ENCODE peak calls at places on chromosomes 12 and 14, in eight cellular contexts. C is breast epithelium, H is HCT116, T is A549, A is right lobe of liver, Z is heart left ventricle, S is uterus, R is stomach. D is an unnamed sample.

GRCh38 chr14:40273417-40273816 is 841.2 kb upstream of the FBXO33 start:
- DNase-seq in C (no peak), H (no peak), T (no peak), A (no peak), Z (no peak), S (no peak), R (no peak), D (no peak)

GRCh38 chr12:79566452-79566851 is 124.3 kb downstream of the PAWR start:
- DNase-seq in C (no peak), H (no peak), T (no peak), A (no peak), Z (no peak), S (no peak), R (no peak), D (no peak)

GRCh38 chr12:52170827-52171226 is 21.0 kb downstream of the KRT80 start:
- DNase-seq in C (no peak), H (no peak), T (no peak), A (no peak), Z (no peak), S (no peak), R (no peak), D (no peak)

GRCh38 chr14:73787760-73788508 is 63.7 kb upstream of the PTGR2 start:
- DNase-seq in C (no peak), H (no peak), T (no peak), A (no peak), Z (no peak), S (peak), R (no peak), D (no peak)

GRCh38 chr12:117803013-117803412 is 165.8 kb downstream of the KSR2 start:
- DNase-seq in C (peak), H (no peak), T (no peak), A (no peak), Z (no peak), S (no peak), R (no peak), D (peak)

GRCh38 chr14:89486961-89487360 is 69.9 kb upstream of the FOXN3 start:
- DNase-seq in C (no peak), H (no peak), T (no peak), A (no peak), Z (no peak), S (no peak), R (no peak), D (no peak)

GRCh38 chr14:58662028-58662427 is 24.3 kb downstream of the DACT1 start:
- DNase-seq in C (no peak), H (no peak), T (no peak), A (no peak), Z (no peak), S (no peak), R (no peak), D (no peak)

GRCh38 chr14:24260026-24260779 is 2.8 kb downstream of the TGM1 start:
- DNase-seq in C (peak), H (no peak), T (no peak), A (no peak), Z (no peak), S (no peak), R (no peak), D (no peak)

GRCh38 chr12:10959777-10960176 is 20.7 kb upstream of the TAS2R14 start:
- DNase-seq in C (no peak), H (no peak), T (no peak), A (no peak), Z (no peak), S (no peak), R (no peak), D (no peak)

GRCh38 chr12:52636189-52636588 is 15.8 kb downstream of the KRT2 start:
- DNase-seq in C (peak), H (no peak), T (no peak), A (no peak), Z (no peak), S (no peak), R (no peak), D (peak)

GRCh38 chr14:60161176-60162107 is 3.8 kb downstream of the DHRS7 start:
- DNase-seq in C (no peak), H (no peak), T (no peak), A (peak), Z (no peak), S (peak), R (no peak), D (no peak)

GRCh38 chr14:60164404-60164716 is 838 bp downstream of the DHRS7 start:
- DNase-seq in C (no peak), H (no peak), T (peak), A (no peak), Z (no peak), S (no peak), R (no peak), D (no peak)

GRCh38 chr14:60164717-60165546 is at the start of gene DHRS7:
- DNase-seq in C (peak), H (peak), T (peak), A (peak), Z (peak), S (peak), R (peak), D (no peak)

GRCh38 chr14:60165547-60165876 is 314 bp upstream of the DHRS7 start:
- DNase-seq in C (no peak), H (no peak), T (no peak), A (no peak), Z (no peak), S (no peak), R (no peak), D (no peak)

GRCh38 chr14:60163741-60164140 is 1.5 kb downstream of the DHRS7 start:
- DNase-seq in C (no peak), H (no peak), T (no peak), A (no peak), Z (no peak), S (no peak), R (no peak), D (no peak)
- H3K4me3 ChIP-seq in C (peak), H (peak), T (peak), A (no peak), Z (no peak), S (no peak), R (peak), D (no peak)

GRCh38 chr12:401235-402126 is at the start of gene CCDC77:
- DNase-seq in C (peak), H (peak), T (peak), A (peak), Z (peak), S (peak), R (peak), D (no peak)
- TF ChIP-seq POLR2A in C (no peak), H (peak), T (no peak), A (no peak), Z (no peak), S (no peak), R (no peak), D (no peak)

DNA sequence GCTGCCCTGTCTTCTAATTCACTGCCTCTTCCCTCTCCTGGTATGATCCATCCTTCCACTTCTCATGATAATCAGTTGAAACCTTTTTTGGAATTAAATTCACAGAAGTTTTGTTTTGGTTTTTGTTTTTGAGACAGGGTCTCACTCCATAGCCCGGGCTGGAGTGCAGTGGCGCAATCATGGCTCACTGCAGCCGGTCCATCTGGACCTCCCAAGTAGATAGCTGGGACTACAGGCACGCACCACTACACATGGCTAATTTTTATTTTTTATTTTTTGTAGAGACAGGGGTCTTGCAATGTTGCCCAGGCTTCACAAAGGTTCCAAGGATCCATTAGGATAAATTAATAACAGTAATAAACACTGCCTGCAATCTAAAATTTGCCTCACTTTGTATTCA is 164.3 kb downstream of the PRKCH start:
- DNase-seq in C (no peak), H (no peak), T (no peak), A (no peak), Z (no peak), S (no peak), R (no peak), D (no peak)
- TF ChIP-seq CTCF in C (no peak), H (no peak), T (no peak), A (no peak), Z (no peak), S (no peak), R (no peak), D (no peak)

DNA sequence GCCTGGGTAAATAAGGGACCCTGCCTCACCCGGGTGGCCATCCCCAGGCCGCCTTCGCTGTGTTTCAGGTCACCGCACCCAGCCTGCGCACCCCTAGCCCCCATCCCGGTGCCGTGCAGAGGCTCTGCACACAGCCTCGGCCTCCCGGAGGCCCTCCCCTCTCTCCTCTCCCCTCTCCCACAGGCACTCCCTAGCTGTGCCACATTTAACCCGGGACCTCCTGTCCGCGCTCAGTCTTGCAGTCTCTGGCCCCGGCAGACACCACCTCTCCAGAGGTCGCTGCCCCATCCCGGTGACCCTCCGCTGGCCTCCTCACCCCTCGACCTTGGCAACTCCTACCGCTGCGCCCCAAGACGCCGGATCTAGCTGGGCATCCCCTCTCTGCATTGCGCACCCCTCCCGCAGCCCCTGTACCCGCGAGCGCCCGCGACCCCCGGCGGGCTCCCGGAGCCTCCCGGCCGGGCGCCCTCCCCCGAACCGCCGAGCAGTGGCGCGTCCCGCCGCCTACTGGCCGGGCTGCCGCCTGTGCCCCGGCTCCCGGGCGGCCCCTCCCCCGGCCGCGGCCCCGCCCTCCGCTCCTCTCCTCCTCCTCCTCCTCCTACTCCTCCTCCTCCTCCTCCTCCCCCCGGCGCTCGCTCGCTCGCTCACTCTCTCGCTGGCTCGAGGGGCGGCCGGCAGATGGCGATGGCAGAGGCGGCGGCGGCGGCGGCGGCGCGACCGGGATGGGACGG is 120.7 kb downstream of the AACS start:
- DNase-seq in C (peak), H (peak), T (peak), A (peak), Z (peak), S (no peak), R (peak), D (no peak)
- H3K4me3 ChIP-seq in C (peak), H (peak), T (peak), A (no peak), Z (peak), S (peak), R (peak), D (peak)

DNA sequence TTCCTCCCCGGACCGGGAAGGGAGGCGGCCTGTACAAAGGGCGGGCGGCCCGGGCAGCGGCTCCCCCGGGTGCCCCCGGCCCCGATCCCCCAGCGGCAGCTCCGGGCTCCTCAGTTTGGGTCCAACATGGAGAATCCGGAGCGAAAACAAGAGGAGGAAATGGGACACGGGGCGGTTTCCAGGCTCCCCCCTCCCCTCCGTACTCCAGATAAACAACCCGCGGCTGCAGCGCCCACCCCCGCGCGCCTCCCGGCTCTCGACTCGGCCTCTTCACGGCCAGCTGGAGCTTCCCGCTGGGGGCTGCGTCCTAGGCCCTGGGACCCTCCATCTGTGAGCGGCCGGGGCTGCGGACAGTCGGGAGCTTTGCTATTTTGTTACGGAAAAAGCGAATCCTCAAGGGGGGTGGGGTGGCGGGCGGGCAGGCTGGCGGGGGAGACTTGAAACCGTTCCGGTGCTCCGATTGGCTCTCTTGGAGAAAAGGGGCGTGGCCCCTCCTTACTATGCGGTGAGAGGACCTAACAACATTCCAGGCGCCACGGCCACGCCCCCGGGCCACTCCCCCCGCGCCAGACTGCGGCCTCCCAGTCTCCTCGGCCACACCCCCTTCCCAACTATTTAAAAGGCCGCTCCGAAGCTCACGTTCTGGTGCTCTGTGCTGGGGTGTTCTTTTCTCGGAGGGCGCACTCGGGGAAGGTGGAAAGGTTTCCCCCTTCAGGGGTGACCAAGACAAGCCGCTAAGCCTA is at the start of gene CTDSP2:
- DNase-seq in C (peak), H (peak), T (peak), A (peak), Z (peak), S (peak), R (peak), D (no peak)
- TF ChIP-seq POLR2A in C (peak), H (peak), T (peak), A (peak), Z (peak), S (peak), R (no peak), D (peak)

DNA sequence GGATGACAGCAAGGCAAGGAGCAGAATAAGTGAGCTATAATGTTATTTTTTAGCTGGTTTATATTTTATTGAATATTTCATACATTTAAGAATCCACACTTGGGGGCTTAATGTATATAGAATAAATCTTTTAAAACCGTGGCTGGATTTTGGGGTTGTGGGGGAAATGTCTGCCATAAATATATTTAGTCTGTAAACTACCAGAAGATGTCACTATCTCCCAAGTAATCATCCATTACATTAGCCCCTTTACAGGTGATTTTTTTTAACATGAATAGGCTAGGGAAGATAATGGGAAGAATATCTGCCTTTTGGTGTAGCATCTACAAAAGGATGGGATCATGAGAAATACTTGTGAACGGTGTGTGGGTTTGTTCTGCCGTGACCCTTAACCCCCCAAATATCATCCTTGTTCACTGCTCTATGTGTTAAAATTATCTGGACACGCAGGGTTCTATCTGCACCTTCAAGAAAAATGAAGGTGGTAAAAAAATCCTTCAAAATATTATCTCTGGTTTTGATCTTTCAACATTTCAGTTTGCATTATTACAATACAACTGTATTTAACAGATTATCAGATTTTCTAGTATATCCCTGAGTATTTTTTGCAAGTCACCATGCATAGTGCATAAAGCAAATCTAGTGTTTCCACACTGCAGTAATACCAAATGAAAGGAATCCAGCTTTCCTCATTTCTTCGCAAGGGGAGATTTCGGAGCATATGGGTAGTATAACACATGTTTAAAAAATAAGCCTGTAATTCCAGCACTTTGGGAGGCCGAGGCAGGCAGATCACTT is 8.0 kb upstream of the SLC17A8 start:
- DNase-seq in C (no peak), H (peak), T (peak), A (no peak), Z (no peak), S (no peak), R (no peak), D (no peak)
- TF ChIP-seq CTCF in C (no peak), H (peak), T (peak), A (peak), Z (peak), S (peak), R (no peak), D (peak)

D was measured in vagina.